ENCODE peak calls at places on chromosomes 11 and 22, in four cellular contexts. X is H1, G is A549, E is WTC11. M is an unnamed sample.

GRCh38 chr11:36433896-36434295 is 76.2 kb downstream of the TRAF6 start:
- DNase-seq in G (no peak), E (no peak), X (no peak), M (no peak)

GRCh38 chr11:64000026-64000739 is 13.9 kb downstream of the OTUB1 start:
- DNase-seq in G (no peak), X (peak), E (peak), M (peak)

GRCh38 chr22:22390989-22391388 is 117.6 kb downstream of the ZNF280B start:
- DNase-seq in E (no peak), X (no peak), G (no peak), M (no peak)

GRCh38 chr11:119687220-119688046 is 41.6 kb downstream of the NECTIN1 start:
- DNase-seq in X (no peak), G (no peak), E (no peak), M (no peak)

GRCh38 chr22:25844601-25845000 is 102.6 kb downstream of the MYO18B start:
- DNase-seq in E (no peak), G (no peak), X (no peak), M (no peak)

GRCh38 chr22:27801616-27802388 is at the start of gene MN1:
- DNase-seq in E (peak), X (peak), G (peak), M (peak)

GRCh38 chr22:45290410-45290936 is 5.7 kb downstream of the UPK3A start:
- DNase-seq in G (no peak), E (peak), X (no peak), M (peak)

GRCh38 chr11:30991802-30992512 is 377.6 kb downstream of the DCDC1 start:
- DNase-seq in X (no peak), G (no peak), E (no peak), M (no peak)

GRCh38 chr11:1229471-1230120 is 6.7 kb downstream of the MUC5B start:
- DNase-seq in E (no peak), G (no peak), X (peak), M (no peak)

GRCh38 chr11:69425895-69426544 is 55.4 kb upstream of the LINC01488 start:
- DNase-seq in X (no peak), E (no peak), G (no peak), M (no peak)

GRCh38 chr22:27391092-27391770 is 410.3 kb downstream of the MN1 start:
- DNase-seq in E (no peak), X (no peak), G (no peak), M (no peak)

GRCh38 chr11:46718155-46719019 is 626 bp upstream of the F2 start:
- DNase-seq in G (peak), E (no peak), X (peak), M (no peak)

GRCh38 chr11:35389897-35390462 is 29.4 kb downstream of the SLC1A2 start:
- DNase-seq in E (no peak), X (no peak), G (no peak), M (no peak)

DNA sequence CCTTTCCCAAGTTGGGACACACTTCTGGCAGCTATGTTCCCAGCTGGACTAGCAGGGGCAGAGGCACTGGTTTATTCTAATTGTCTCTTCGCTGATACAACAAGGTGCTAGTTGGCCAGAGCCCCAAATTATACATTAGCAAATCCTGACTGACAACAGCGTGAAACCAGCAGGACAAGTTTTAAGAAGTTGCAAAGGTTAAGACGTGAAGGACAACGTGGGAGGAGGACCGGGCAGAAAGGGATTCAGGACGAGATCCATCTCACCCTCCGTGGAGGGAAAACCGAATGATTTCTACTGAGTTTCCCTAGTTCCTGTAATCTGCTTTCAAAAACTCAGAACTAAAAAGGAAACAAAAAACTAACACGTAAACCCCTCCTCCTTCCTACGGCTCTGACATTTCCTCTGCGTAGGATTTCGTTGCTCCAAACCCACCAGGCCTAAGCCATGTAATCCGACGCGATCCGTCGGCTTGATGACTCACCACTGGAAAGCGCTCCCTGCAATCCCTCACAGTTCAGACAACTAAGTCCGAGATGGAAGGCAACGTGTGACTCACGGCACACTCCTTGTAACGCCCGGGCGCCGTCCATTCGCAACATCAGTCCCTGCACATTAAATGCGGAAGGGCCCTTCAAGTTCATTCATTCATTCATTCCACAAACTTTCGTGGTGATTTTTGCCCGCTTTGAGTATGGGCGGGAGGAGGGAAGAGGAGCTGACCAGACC is 703 bp downstream of the POGLUT3 start:
- DNase-seq in E (peak), G (peak), X (peak), M (peak)
- TF ChIP-seq USF2 in E (no peak), G (no peak), X (no peak), M (no peak)

GRCh38 chr22:19786264-19786585 is 25.6 kb downstream of the TBX1 start:
- DNase-seq in G (no peak), E (no peak), X (no peak), M (no peak)
- TF ChIP-seq USF2 in G (no peak), E (no peak), X (no peak), M (no peak)

DNA sequence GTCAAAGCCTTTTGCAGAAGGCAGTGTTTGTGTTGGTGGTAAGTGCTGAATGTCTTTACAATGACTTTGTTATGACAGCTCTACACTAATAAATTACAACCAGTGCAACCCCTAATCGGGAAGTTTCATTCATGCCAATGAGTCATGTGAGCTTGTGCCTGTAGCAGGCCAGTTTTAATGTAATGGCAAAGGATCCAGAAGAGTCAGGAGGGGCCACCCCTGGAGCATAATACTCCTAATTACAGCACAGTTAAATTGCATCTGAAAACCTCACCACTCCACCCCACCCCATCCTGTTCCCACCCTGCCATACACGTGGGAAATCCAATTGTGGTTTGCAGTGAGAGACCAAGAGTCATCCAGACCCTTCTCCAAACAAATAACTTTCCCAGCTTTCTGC is 277.4 kb upstream of the FAT3 start:
- DNase-seq in E (no peak), X (no peak), G (no peak), M (peak)
- TF ChIP-seq USF2 in E (no peak), X (no peak), G (no peak), M (no peak)

GRCh38 chr11:8032122-8032521 is 45.0 kb downstream of the EIF3F start:
- DNase-seq in E (no peak), X (no peak), G (no peak), M (no peak)
- TF ChIP-seq USF2 in E (no peak), X (no peak), G (no peak), M (no peak)

M was measured in IMR-90.